ENCODE peak calls at places on chromosomes 1 and 21, in nine cellular contexts. O, R, Z, F, C, X, V, H and N are unnamed samples.

GRCh38 chr21:41071410-41071809 is 96.5 kb upstream of the BACE2 start:
- DNase-seq in O (no peak), R (no peak), Z (no peak), F (no peak), C (no peak), X (no peak), V (no peak), H (peak; percentile 14), N (no peak)

GRCh38 chr1:12760256-12760795 is 13.2 kb upstream of the PRAMEF12 start:
- DNase-seq in O (no peak), R (no peak), Z (no peak), F (no peak), C (no peak), X (no peak), V (no peak), H (no peak), N (no peak)

GRCh38 chr1:25033828-25034451 is 103.9 kb upstream of the RUNX3 start:
- DNase-seq in O (peak; percentile 99), R (no peak), Z (no peak), F (no peak), C (peak; percentile 26), X (no peak), V (no peak), H (no peak), N (no peak)

GRCh38 chr1:116906812-116907211 is 2.9 kb upstream of the PTGFRN start:
- DNase-seq in O (no peak), R (no peak), Z (no peak), F (no peak), C (no peak), X (no peak), V (no peak), H (no peak), N (no peak)

GRCh38 chr1:180247580-180247979 is 17.5 kb downstream of the LHX4 start:
- DNase-seq in O (no peak), R (no peak), Z (no peak), F (no peak), C (no peak), X (no peak), V (no peak), H (no peak), N (no peak)

GRCh38 chr1:53037159-53037558 is 24.9 kb upstream of the PODN start:
- DNase-seq in O (no peak), R (no peak), Z (no peak), F (no peak), C (no peak), X (no peak), V (no peak), H (no peak), N (no peak)

GRCh38 chr1:228781801-228782661 is 46.8 kb downstream of the RHOU start:
- DNase-seq in O (no peak), R (no peak), Z (no peak), F (no peak), C (no peak), X (no peak), V (no peak), H (no peak), N (no peak)

GRCh38 chr1:25360596-25361581 is 22.8 kb downstream of the TMEM50A start:
- DNase-seq in O (no peak), R (peak; percentile 87), Z (no peak), F (no peak), C (no peak), X (peak; percentile 82), V (peak; percentile 76), H (no peak), N (no peak)

GRCh38 chr1:169838942-169839341 is 44.2 kb upstream of the METTL18 start:
- DNase-seq in O (no peak), R (no peak), Z (no peak), F (no peak), C (no peak), X (no peak), V (no peak), H (no peak), N (no peak)

GRCh38 chr1:221777434-221778072 is 35.7 kb upstream of the DUSP10 start:
- DNase-seq in O (peak; percentile 88), R (no peak), Z (no peak), F (peak; percentile 66), C (peak; percentile 58), X (no peak), V (no peak), H (no peak), N (peak; percentile 20)

GRCh38 chr1:172554915-172555314 is 22.0 kb downstream of the SUCO start:
- DNase-seq in O (no peak), R (no peak), Z (no peak), F (no peak), C (no peak), X (no peak), V (no peak), H (no peak), N (no peak)

GRCh38 chr1:27887215-27888035 is 15.1 kb downstream of the THEMIS2 start:
- DNase-seq in O (peak; percentile 95), R (no peak), Z (no peak), F (no peak), C (peak; percentile 42), X (no peak), V (no peak), H (no peak), N (peak; percentile 29)

GRCh38 chr1:8818325-8818775 is 910 bp upstream of the RERE start:
- DNase-seq in O (no peak), R (peak; percentile 75), Z (no peak), F (no peak), C (no peak), X (peak; percentile 90), V (peak; percentile 88), H (no peak), N (no peak)

GRCh38 chr1:1332774-1333480 is 1.8 kb downstream of the TAS1R3 start:
- DNase-seq in O (no peak), R (no peak), Z (no peak), F (no peak), C (no peak), X (no peak), V (no peak), H (no peak), N (no peak)

GRCh38 chr1:202349263-202349928 is 897 bp downstream of the PPP1R12B start:
- DNase-seq in O (peak; percentile 59), R (no peak), Z (no peak), F (peak; percentile 4), C (no peak), X (peak; percentile 72), V (peak; percentile 81), H (no peak), N (no peak)

GRCh38 chr1:230705289-230706019 is 8.5 kb downstream of the AGT start:
- DNase-seq in O (no peak), R (no peak), Z (no peak), F (no peak), C (no peak), X (no peak), V (no peak), H (no peak), N (no peak)

GRCh38 chr1:156391145-156391677 is 22.2 kb downstream of the RHBG start:
- DNase-seq in O (no peak), R (no peak), Z (no peak), F (no peak), C (no peak), X (no peak), V (no peak), H (no peak), N (no peak)

GRCh38 chr21:42424848-42425602 is 21.3 kb downstream of the UBASH3A start:
- DNase-seq in O (peak; percentile 87), R (no peak), Z (peak; percentile 71), F (peak; percentile 49), C (peak; percentile 84), X (no peak), V (no peak), H (no peak), N (peak; percentile 64)

GRCh38 chr1:26317612-26318337 is at the start of gene CD52:
- DNase-seq in O (no peak), R (no peak), Z (peak; percentile 82), F (peak; percentile 59), C (peak; percentile 84), X (no peak), V (no peak), H (no peak), N (peak; percentile 44)

GRCh38 chr21:39559511-39559910 is 53.2 kb upstream of the B3GALT5 start:
- DNase-seq in O (no peak), R (no peak), Z (no peak), F (no peak), C (no peak), X (no peak), V (no peak), H (no peak), N (no peak)

GRCh38 chr1:187032982-187033705 is 204.4 kb downstream of the PLA2G4A start:
- DNase-seq in O (peak; percentile 14), R (no peak), Z (no peak), F (no peak), C (no peak), X (peak; percentile 21), V (no peak), H (no peak), N (no peak)

GRCh38 chr1:164759945-164760584 is 201.1 kb downstream of the PBX1 start:
- DNase-seq in O (no peak), R (no peak), Z (no peak), F (no peak), C (no peak), X (no peak), V (no peak), H (no peak), N (no peak)

GRCh38 chr21:42040411-42041180 is 30.4 kb upstream of the ZBTB21 start:
- DNase-seq in O (peak; percentile 12), R (peak; percentile 100), Z (no peak), F (no peak), C (no peak), X (peak; percentile 100), V (peak; percentile 99), H (no peak), N (no peak)

GRCh38 chr1:41028034-41028642 is 6.6 kb upstream of the SLFNL1 start:
- DNase-seq in O (no peak), R (no peak), Z (no peak), F (no peak), C (no peak), X (no peak), V (no peak), H (no peak), N (no peak)

GRCh38 chr1:81780705-81781454 is 19.9 kb upstream of the ADGRL2 start:
- DNase-seq in O (no peak), R (no peak), Z (no peak), F (no peak), C (no peak), X (no peak), V (no peak), H (no peak), N (no peak)

GRCh38 chr1:227895828-227896685 is 51.7 kb downstream of the WNT9A start:
- DNase-seq in O (no peak), R (peak; percentile 28), Z (no peak), F (no peak), C (no peak), X (no peak), V (no peak), H (peak; percentile 45), N (peak; percentile 3)

GRCh38 chr1:179953974-179954493 is 576 bp upstream of the CEP350 start:
- DNase-seq in O (peak; percentile 80), R (peak; percentile 63), Z (peak; percentile 15), F (no peak), C (no peak), X (peak; percentile 70), V (peak; percentile 63), H (no peak), N (no peak)

GRCh38 chr1:43540653-43541071 is 10.0 kb downstream of the PTPRF start:
- DNase-seq in O (no peak), R (no peak), Z (no peak), F (no peak), C (no peak), X (no peak), V (no peak), H (no peak), N (no peak)

GRCh38 chr1:17856496-17857108 is 101.5 kb downstream of the ACTL8 start:
- DNase-seq in O (no peak), R (no peak), Z (no peak), F (no peak), C (no peak), X (no peak), V (no peak), H (no peak), N (no peak)

GRCh38 chr1:98323906-98324358 is 337.6 kb upstream of the SNX7 start:
- DNase-seq in O (peak; percentile 99), R (peak; percentile 99), Z (no peak), F (no peak), C (peak; percentile 1), X (peak; percentile 97), V (peak; percentile 99), H (no peak), N (no peak)

GRCh38 chr1:45883633-45884032 is 80.2 kb downstream of the MAST2 start:
- DNase-seq in O (no peak), R (peak; percentile 67), Z (no peak), F (no peak), C (no peak), X (peak; percentile 59), V (peak; percentile 41), H (no peak), N (no peak)